ENCODE peak calls at places on chromosomes 2 and 18, in six cellular contexts. T is stomach, F is ovary, D is A549, A is SK-N-SH, E is tibial nerve. G is an unnamed sample.
A peak's percentile ranks its signal among the peaks of the same experiment; 100 is the strongest.

GRCh38 chr18:59033361-59033760 is 106.3 kb upstream of the SEC11C start:
- DNase-seq in T (no peak), F (no peak), D (no peak), A (no peak), E (no peak), G (no peak)

GRCh38 chr2:121049141-121049540 is 235.9 kb downstream of the TFCP2L1 start:
- DNase-seq in T (no peak), F (no peak), D (no peak), A (no peak), E (no peak), G (no peak)

GRCh38 chr2:68975844-68976243 is 1.4 kb downstream of the GKN1 start:
- DNase-seq in T (no peak), F (no peak), D (no peak), A (no peak), E (no peak), G (no peak)

GRCh38 chr2:161061786-161062185 is 98.4 kb upstream of the TANK start:
- DNase-seq in T (no peak), F (no peak), D (no peak), A (no peak), E (no peak), G (no peak)

GRCh38 chr2:241810304-241811208 is 1.6 kb downstream of the NEU4 start:
- DNase-seq in T (no peak), F (no peak), D (no peak), A (peak; percentile 61), E (no peak), G (no peak)

GRCh38 chr2:67564076-67564475 is 166.9 kb downstream of the ETAA1 start:
- DNase-seq in T (no peak), F (no peak), D (no peak), A (no peak), E (no peak), G (no peak)

GRCh38 chr2:134975281-134976009 is 56.8 kb downstream of the CCNT2 start:
- DNase-seq in T (no peak), F (no peak), D (no peak), A (no peak), E (no peak), G (no peak)

GRCh38 chr2:234535359-234535758 is 38.5 kb upstream of the ARL4C start:
- DNase-seq in T (no peak), F (no peak), D (no peak), A (no peak), E (no peak), G (no peak)

GRCh38 chr2:12870692-12871091 is 154.0 kb downstream of the TRIB2 start:
- DNase-seq in T (no peak), F (no peak), D (no peak), A (no peak), E (no peak), G (no peak)

DNA sequence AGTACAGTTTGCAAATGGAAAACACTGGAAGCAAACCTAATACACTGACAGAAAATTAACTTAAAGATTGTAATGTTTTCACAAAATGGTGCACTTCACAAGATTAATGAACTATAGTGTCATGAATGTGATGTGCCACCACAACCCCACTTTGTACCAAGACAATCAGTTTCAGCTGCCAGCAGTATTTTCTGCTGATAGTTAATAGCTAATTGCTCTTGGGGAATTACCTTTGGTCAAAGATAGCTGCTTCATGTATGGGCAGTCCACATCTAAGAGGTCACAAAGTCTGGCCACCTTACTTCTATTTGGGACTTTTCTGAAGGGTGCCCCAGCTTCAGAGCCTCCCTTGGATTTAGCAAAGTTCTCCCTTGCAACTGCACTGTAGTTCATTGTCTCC is 254.0 kb downstream of the CALCRL start:
- DNase-seq in T (no peak), F (no peak), D (no peak), A (no peak), E (no peak), G (no peak)
- TF ChIP-seq EP300 in T (no peak), F (no peak), D (no peak), A (no peak), E (no peak), G (no peak)

GRCh38 chr2:218259099-218259921 is 1.5 kb upstream of the GPBAR1 start:
- DNase-seq in T (no peak), F (peak; percentile 57), D (no peak), A (peak; percentile 81), E (peak; percentile 51), G (no peak)
- TF ChIP-seq EP300 in T (peak; percentile 31), F (peak; percentile 51), D (no peak), A (no peak), E (peak; percentile 64), G (no peak)

GRCh38 chr2:221492606-221493005 is 79.5 kb downstream of the EPHA4 start:
- DNase-seq in T (no peak), F (no peak), D (no peak), A (no peak), E (no peak), G (no peak)
- TF ChIP-seq EP300 in T (no peak), F (no peak), D (no peak), A (no peak), E (no peak), G (no peak)

GRCh38 chr2:88627055-88627855 is at the start of gene EIF2AK3:
- DNase-seq in T (peak; percentile 99), F (peak; percentile 98), D (peak; percentile 100), A (peak; percentile 95), E (peak; percentile 99), G (peak; percentile 100)
- TF ChIP-seq EP300 in T (no peak), F (no peak), D (no peak), A (no peak), E (peak; percentile 94), G (no peak)

GRCh38 chr18:5425721-5426120 is 118.1 kb downstream of the EPB41L3 start:
- DNase-seq in T (no peak), F (no peak), D (no peak), A (no peak), E (no peak), G (no peak)
- TF ChIP-seq EP300 in T (no peak), F (no peak), D (no peak), A (no peak), E (no peak), G (no peak)

GRCh38 chr2:217687771-217688170 is 315.0 kb downstream of the TNS1 start:
- DNase-seq in T (no peak), F (no peak), D (no peak), A (no peak), E (no peak), G (no peak)
- TF ChIP-seq EP300 in T (peak; percentile 93), F (no peak), D (no peak), A (no peak), E (peak; percentile 84), G (no peak)

GRCh38 chr2:61178603-61179545 is 16.9 kb downstream of the C2orf74 start:
- DNase-seq in T (no peak), F (peak; percentile 39), D (no peak), A (no peak), E (no peak), G (no peak)

GRCh38 chr2:61177727-61178549 is 15.9 kb downstream of the C2orf74 start:
- DNase-seq in T (peak; percentile 28), F (peak; percentile 68), D (peak; percentile 27), A (no peak), E (peak; percentile 31), G (no peak)

GRCh38 chr2:61179701-61180639 is 18.0 kb downstream of the C2orf74 start:
- DNase-seq in T (peak; percentile 79), F (peak; percentile 83), D (no peak), A (peak; percentile 42), E (no peak), G (no peak)

GRCh38 chr2:61175036-61175435 is 13.0 kb downstream of the C2orf74 start:
- DNase-seq in T (no peak), F (no peak), D (no peak), A (no peak), E (no peak), G (no peak)

GRCh38 chr2:61176755-61177726 is 15.1 kb downstream of the C2orf74 start:
- DNase-seq in T (peak; percentile 96), F (peak; percentile 96), D (peak; percentile 97), A (peak; percentile 100), E (peak; percentile 80), G (peak; percentile 40)
- TF ChIP-seq EP300 in T (no peak), F (no peak), D (no peak), A (no peak), E (peak; percentile 97), G (no peak)

G was measured in GM12878.